ENCODE peak calls at places on chromosomes 1 and 21, in nine cellular contexts. K is T-helper 9 cell; G is epithelial cell of esophagus; S is fibroblast of pulmonary artery; Z is ACHN; M is activated T-helper 1 cell treated with anti-CD3 and anti-CD28 coated beads, Interleukin-12 subunit alpha, Interleukin-12 subunit beta, Interleukin-2, Interleukin-4 antibody, amounts not matched to agents 30 ng/mL and 10 ng/mL and 1 ng/mL, durations not matched to agents 14 hours and 24 hours and 36 hours; R is DMS79 treated with DMSO at 0.1 percent for 48 hours; Y is HS-5; O is stimulated activated CD4-positive, alpha-beta T cell treated with anti-CD3 and anti-CD28 coated beads, Interleukin-15, amount 100 ng/mL, for 1 hour. D is an unnamed sample.

GRCh38 chr1:154352245-154352580 is 26.9 kb downstream of the ATP8B2 start:
- DNase-seq in K (no peak), G (no peak), S (no peak), Z (no peak), M (no peak), R (no peak), Y (no peak), O (no peak), D (no peak)

GRCh38 chr1:205273551-205273982 is 45.8 kb downstream of the TMCC2 start:
- DNase-seq in K (peak), G (peak), S (peak), Z (peak), M (peak), R (peak), Y (no peak), O (peak), D (peak)

GRCh38 chr1:229368347-229368746 is 25.5 kb upstream of the CCSAP start:
- DNase-seq in K (no peak), G (no peak), S (no peak), Z (no peak), M (no peak), R (no peak), Y (no peak), O (no peak), D (no peak)

GRCh38 chr1:12179111-12179519 is 12.3 kb downstream of the TNFRSF1B start:
- DNase-seq in K (peak), G (no peak), S (peak), Z (peak), M (peak), R (no peak), Y (no peak), O (peak), D (peak)

GRCh38 chr1:203367051-203367450 is 16.1 kb upstream of the FMOD start:
- DNase-seq in K (no peak), G (no peak), S (no peak), Z (no peak), M (no peak), R (no peak), Y (no peak), O (no peak), D (no peak)

GRCh38 chr1:22488319-22488718 is 36.7 kb downstream of the ZBTB40 start:
- DNase-seq in K (no peak), G (no peak), S (peak), Z (no peak), M (no peak), R (no peak), Y (no peak), O (no peak), D (no peak)

GRCh38 chr1:228058981-228059535 is 23.4 kb upstream of the ARF1 start:
- DNase-seq in K (peak), G (no peak), S (no peak), Z (no peak), M (peak), R (no peak), Y (no peak), O (no peak), D (peak)

GRCh38 chr1:208731976-208732821 is 488.0 kb upstream of the PLXNA2 start:
- DNase-seq in K (no peak), G (peak), S (no peak), Z (peak), M (no peak), R (peak), Y (no peak), O (no peak), D (no peak)

GRCh38 chr1:201791775-201792166 is 37.2 kb upstream of the IPO9 start:
- DNase-seq in K (no peak), G (peak), S (peak), Z (no peak), M (no peak), R (no peak), Y (peak), O (no peak), D (no peak)

GRCh38 chr1:208117410-208117809 is 126.8 kb downstream of the PLXNA2 start:
- DNase-seq in K (no peak), G (no peak), S (no peak), Z (no peak), M (no peak), R (no peak), Y (no peak), O (no peak), D (no peak)

GRCh38 chr21:37671381-37671780 is 244.9 kb downstream of the KCNJ6 start:
- DNase-seq in K (no peak), G (peak), S (no peak), Z (no peak), M (no peak), R (no peak), Y (no peak), O (no peak), D (no peak)

GRCh38 chr1:177897601-177898376 is 72.1 kb downstream of the SEC16B start:
- DNase-seq in K (no peak), G (no peak), S (no peak), Z (no peak), M (no peak), R (peak), Y (no peak), O (no peak), D (no peak)

GRCh38 chr1:183911285-183911684 is 106.4 kb downstream of the RGL1 start:
- DNase-seq in K (no peak), G (no peak), S (no peak), Z (no peak), M (no peak), R (no peak), Y (no peak), O (no peak), D (no peak)

GRCh38 chr1:6180215-6180577 is at the start of gene CHD5:
- DNase-seq in K (no peak), G (no peak), S (no peak), Z (no peak), M (no peak), R (peak), Y (no peak), O (no peak), D (no peak)

GRCh38 chr1:196481616-196482015 is 126.6 kb downstream of the KCNT2 start:
- DNase-seq in K (no peak), G (peak), S (no peak), Z (no peak), M (no peak), R (no peak), Y (no peak), O (no peak), D (no peak)

GRCh38 chr1:33943978-33944377 is 80.1 kb downstream of the HMGB4 start:
- DNase-seq in K (no peak), G (no peak), S (peak), Z (peak), M (no peak), R (no peak), Y (peak), O (no peak), D (no peak)

GRCh38 chr1:12184008-12184681 is 17.4 kb downstream of the TNFRSF1B start:
- DNase-seq in K (no peak), G (no peak), S (peak), Z (peak), M (no peak), R (no peak), Y (no peak), O (no peak), D (no peak)

GRCh38 chr1:227924838-227925574 is 22.7 kb downstream of the WNT9A start:
- DNase-seq in K (no peak), G (no peak), S (no peak), Z (no peak), M (no peak), R (peak), Y (no peak), O (no peak), D (no peak)

GRCh38 chr1:247415423-247416361 is at the start of gene NLRP3:
- DNase-seq in K (peak), G (peak), S (no peak), Z (peak), M (peak), R (no peak), Y (no peak), O (no peak), D (peak)

GRCh38 chr1:219883400-219884332 is 44.7 kb downstream of the SLC30A10 start:
- DNase-seq in K (no peak), G (no peak), S (no peak), Z (no peak), M (no peak), R (no peak), Y (no peak), O (no peak), D (no peak)

GRCh38 chr1:19454265-19455198 is 30.8 kb downstream of the CAPZB start:
- DNase-seq in K (no peak), G (no peak), S (no peak), Z (no peak), M (no peak), R (no peak), Y (no peak), O (no peak), D (no peak)

GRCh38 chr1:167538657-167539056 is 14.9 kb downstream of the CREG1 start:
- DNase-seq in K (no peak), G (no peak), S (peak), Z (no peak), M (no peak), R (no peak), Y (no peak), O (no peak), D (no peak)

GRCh38 chr1:69121708-69122107 is 446.0 kb upstream of the LRRC7 start:
- DNase-seq in K (no peak), G (peak), S (peak), Z (no peak), M (no peak), R (no peak), Y (peak), O (no peak), D (no peak)

D was measured in naive thymus-derived CD4-positive, alpha-beta T cell.